ENCODE peak calls at places on chromosomes 3 and 15, in four cellular contexts. V, I, W and U are unnamed samples.
A peak's percentile ranks its signal among the peaks of the same experiment; 100 is the strongest.

GRCh38 chr15:58212909-58213526 is 74.8 kb downstream of the AQP9 start:
- DNase-seq in V (no peak), I (no peak), W (no peak), U (no peak)

GRCh38 chr3:134079111-134079531 is 49.4 kb upstream of the SLCO2A1 start:
- DNase-seq in V (no peak), I (no peak), W (no peak), U (no peak)

GRCh38 chr3:104460477-104461406 is 906.0 kb upstream of the ALCAM start:
- DNase-seq in V (no peak), I (peak; percentile 68), W (no peak), U (peak; percentile 34)

GRCh38 chr3:49867871-49868321 is 1.8 kb downstream of the CAMKV start:
- DNase-seq in V (no peak), I (peak; percentile 18), W (no peak), U (no peak)

GRCh38 chr3:148214695-148215094 is 483.0 kb upstream of the AGTR1 start:
- DNase-seq in V (no peak), I (no peak), W (no peak), U (no peak)

GRCh38 chr3:49802719-49803463 is at the start of gene INKA1:
- DNase-seq in V (peak; percentile 94), I (peak; percentile 53), W (peak; percentile 51), U (no peak)

GRCh38 chr3:31106204-31106603 is 211.7 kb upstream of the GADL1 start:
- DNase-seq in V (no peak), I (peak; percentile 63), W (no peak), U (no peak)

GRCh38 chr15:73906346-73907017 is 19.8 kb upstream of the LOXL1 start:
- DNase-seq in V (peak; percentile 8), I (no peak), W (no peak), U (no peak)

GRCh38 chr15:82176528-82176927 is 86.0 kb downstream of the EFL1 start:
- DNase-seq in V (no peak), I (no peak), W (no peak), U (no peak)

GRCh38 chr3:108387065-108387464 is 90.7 kb downstream of the HHLA2 start:
- DNase-seq in V (no peak), I (no peak), W (no peak), U (no peak)

GRCh38 chr15:39781967-39782292 is 711 bp downstream of the FSIP1 start:
- DNase-seq in V (no peak), I (no peak), W (no peak), U (no peak)

GRCh38 chr3:159236306-159236705 is 434.5 kb downstream of the MFSD1 start:
- DNase-seq in V (no peak), I (no peak), W (no peak), U (no peak)

GRCh38 chr3:139261754-139262632 is 81.8 kb upstream of the MRPS22 start:
- DNase-seq in V (no peak), I (no peak), W (no peak), U (no peak)

GRCh38 chr15:35349916-35350315 is 196.0 kb downstream of the DPH6 start:
- DNase-seq in V (no peak), I (no peak), W (no peak), U (no peak)

GRCh38 chr3:168925568-168925967 is 737.9 kb downstream of the MECOM start:
- DNase-seq in V (no peak), I (no peak), W (no peak), U (no peak)

GRCh38 chr3:115359507-115359906 is 212.4 kb upstream of the ZBTB20 start:
- DNase-seq in V (no peak), I (peak; percentile 4), W (no peak), U (no peak)

GRCh38 chr3:109563149-109563548 is 225.8 kb upstream of the DPPA4 start:
- DNase-seq in V (no peak), I (no peak), W (no peak), U (no peak)

GRCh38 chr3:142888099-142888483 is 792 bp downstream of the PCOLCE2 start:
- DNase-seq in V (peak; percentile 56), I (peak; percentile 11), W (no peak), U (no peak)

GRCh38 chr15:70512772-70513362 is 250.5 kb downstream of the UACA start:
- DNase-seq in V (no peak), I (no peak), W (no peak), U (no peak)

GRCh38 chr15:67089218-67090193 is 24.1 kb downstream of the SMAD3 start:
- DNase-seq in V (peak; percentile 58), I (no peak), W (no peak), U (no peak)

GRCh38 chr15:36363335-36363734 is 216.1 kb upstream of the CDIN1 start:
- DNase-seq in V (no peak), I (no peak), W (no peak), U (peak; percentile 63)

GRCh38 chr3:172516318-172517214 is 6.7 kb downstream of the TNFSF10 start:
- DNase-seq in V (no peak), I (peak; percentile 88), W (no peak), U (peak; percentile 2)

GRCh38 chr3:129352045-129352444 is 73.4 kb downstream of the HMCES start:
- DNase-seq in V (no peak), I (no peak), W (no peak), U (no peak)

GRCh38 chr3:137047240-137047639 is 89.5 kb downstream of the IL20RB start:
- DNase-seq in V (no peak), I (no peak), W (no peak), U (no peak)

GRCh38 chr15:41992151-41992802 is 19.9 kb upstream of the EHD4 start:
- DNase-seq in V (peak; percentile 34), I (no peak), W (no peak), U (no peak)

GRCh38 chr15:88450125-88450798 is 16.9 kb downstream of the MRPL46 start:
- DNase-seq in V (peak; percentile 66), I (peak; percentile 35), W (no peak), U (no peak)

GRCh38 chr3:193262707-193263106 is 21.7 kb downstream of the PLAAT1 start:
- DNase-seq in V (no peak), I (no peak), W (no peak), U (no peak)

GRCh38 chr15:81097893-81098280 is 36.2 kb upstream of the CFAP161 start:
- DNase-seq in V (peak; percentile 62), I (no peak), W (no peak), U (peak; percentile 16)

GRCh38 chr3:18868911-18869689 is 279.2 kb upstream of the KCNH8 start:
- DNase-seq in V (no peak), I (no peak), W (no peak), U (no peak)

GRCh38 chr15:89693696-89694095 is 3.1 kb downstream of the WDR93 start:
- DNase-seq in V (no peak), I (no peak), W (no peak), U (no peak)

GRCh38 chr15:73375755-73376305 is 7.1 kb upstream of the HCN4 start:
- DNase-seq in V (no peak), I (no peak), W (no peak), U (no peak)

GRCh38 chr3:196970547-196971093 is 2.0 kb upstream of the PIGZ start:
- DNase-seq in V (no peak), I (no peak), W (no peak), U (no peak)

GRCh38 chr3:89238836-89239235 is 131.4 kb downstream of the EPHA3 start:
- DNase-seq in V (no peak), I (no peak), W (no peak), U (peak; percentile 60)

GRCh38 chr15:69957175-69957574 is 140.5 kb downstream of the TLE3 start:
- DNase-seq in V (no peak), I (no peak), W (no peak), U (no peak)

GRCh38 chr3:113614402-113614801 is 82.0 kb downstream of the USF3 start:
- DNase-seq in V (no peak), I (no peak), W (no peak), U (no peak)

GRCh38 chr15:62240121-62240520 is 75.0 kb upstream of the C2CD4B start:
- DNase-seq in V (no peak), I (no peak), W (no peak), U (no peak)

GRCh38 chr3:59751606-59752005 is 701.8 kb upstream of the CFAP20DC start:
- DNase-seq in V (no peak), I (no peak), W (no peak), U (no peak)

GRCh38 chr15:70142322-70143191 is 44.8 kb upstream of the TLE3 start:
- DNase-seq in V (peak; percentile 50), I (no peak), W (no peak), U (peak; percentile 84)

GRCh38 chr3:187257471-187257870 is 34.1 kb downstream of the MASP1 start:
- DNase-seq in V (no peak), I (no peak), W (no peak), U (no peak)
- TF ChIP-seq CTCF in V (no peak), I (no peak), W (no peak), U (no peak)

DNA sequence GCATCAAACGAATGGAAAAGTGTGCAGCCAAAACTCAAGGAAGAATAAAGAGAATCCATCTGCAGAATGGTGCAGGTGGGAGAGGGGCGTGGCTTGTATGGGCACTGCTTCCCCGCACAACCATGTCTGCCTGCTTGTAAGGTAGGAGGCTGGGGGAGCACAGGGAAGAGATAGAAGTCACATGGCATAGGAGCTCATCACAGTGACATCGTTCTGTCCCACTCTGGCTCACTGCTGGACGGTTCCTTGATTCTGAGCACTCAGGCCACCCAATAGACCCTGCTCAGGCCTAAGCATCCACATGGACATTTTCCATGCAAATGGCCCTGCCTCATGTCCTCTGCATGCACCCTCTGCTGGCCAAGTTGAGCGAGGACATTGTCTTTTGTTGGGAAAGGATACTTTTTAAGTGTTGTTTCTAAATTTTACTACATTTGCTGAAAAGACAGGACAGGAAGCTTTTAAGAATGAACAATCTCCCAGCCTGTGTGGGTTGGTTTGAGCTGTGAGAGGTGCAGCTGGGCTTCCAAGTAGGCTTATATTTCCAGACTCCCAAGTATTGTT is 3.1 kb downstream of the MYLK start:
- DNase-seq in V (no peak), I (peak; percentile 16), W (no peak), U (peak; percentile 12)
- H3K4me3 ChIP-seq in V (no peak overlapping the region), I (no peak overlapping the region), W (peak overlapping the region; percentile 80), U (peak overlapping the region; percentile 1)

GRCh38 chr15:68658641-68659358 is 80.0 kb downstream of the CORO2B start:
- DNase-seq in V (no peak), I (no peak), W (no peak), U (no peak)
- TF ChIP-seq CTCF in V (no peak), I (peak; percentile 28), W (no peak), U (peak; percentile 8)

GRCh38 chr3:16309558-16309957 is 44.5 kb downstream of the OXNAD1 start:
- DNase-seq in V (no peak), I (no peak), W (no peak), U (no peak)
- H3K4me3 ChIP-seq in V (no peak overlapping the region), I (no peak overlapping the region), W (no peak overlapping the region), U (no peak overlapping the region)

GRCh38 chr3:47416041-47416440 is 35.2 kb downstream of the PTPN23 start:
- DNase-seq in V (no peak), I (no peak), W (no peak), U (no peak)
- TF ChIP-seq CTCF in V (no peak), I (no peak), W (no peak), U (no peak)